ENCODE peak calls at places on chromosomes 16 and 17, in six cellular contexts. V is iris pigment epithelial cell, F is left lobe of liver, E is astrocyte of the spinal cord, J is midbrain, C is fibroblast of pulmonary artery. H is an unnamed sample.
A peak's percentile ranks its signal among the peaks of the same experiment; 100 is the strongest.

GRCh38 chr17:55161935-55162555 is 102.7 kb upstream of the HLF start:
- DNase-seq in C (peak; percentile 72), E (peak; percentile 89), F (no peak), V (peak; percentile 93), J (no peak), H (no peak)

GRCh38 chr16:22092143-22092933 is at the start of gene VWA3A:
- DNase-seq in C (peak; percentile 56), V (peak; percentile 46), J (peak; percentile 16), F (no peak), E (peak; percentile 72), H (no peak)

GRCh38 chr16:74480150-74481029 is 59.1 kb upstream of the CLEC18B start:
- DNase-seq in C (peak; percentile 31), F (no peak), V (peak; percentile 62), E (peak; percentile 17), J (no peak), H (no peak)

GRCh38 chr16:85947511-85948509 is 48.8 kb downstream of the IRF8 start:
- DNase-seq in F (no peak), V (no peak), C (no peak), J (no peak), E (no peak), H (no peak)

GRCh38 chr17:29612404-29613370 is 10.0 kb downstream of the CORO6 start:
- DNase-seq in E (no peak), F (no peak), C (no peak), J (no peak), V (no peak), H (no peak)

GRCh38 chr16:27256861-27257260 is 11.7 kb downstream of the NSMCE1 start:
- DNase-seq in J (no peak), C (no peak), V (no peak), F (peak; percentile 33), E (no peak), H (no peak)

GRCh38 chr17:36592316-36592710 is 634 bp downstream of the DHRS11 start:
- DNase-seq in J (no peak), C (no peak), V (peak; percentile 15), F (peak; percentile 47), E (no peak), H (no peak)

GRCh38 chr16:28883221-28883996 is 5.1 kb downstream of the ATP2A1 start:
- DNase-seq in V (no peak), F (no peak), J (no peak), E (no peak), C (no peak), H (no peak)

GRCh38 chr16:81715358-81716196 is 63.5 kb upstream of the PLCG2 start:
- DNase-seq in F (no peak), E (peak; percentile 19), V (no peak), C (no peak), J (no peak), H (no peak)

GRCh38 chr17:20300399-20301037 is 166.8 kb downstream of the LGALS9B start:
- DNase-seq in J (peak; percentile 33), V (peak; percentile 39), F (no peak), C (peak; percentile 35), E (peak; percentile 87), H (no peak)

GRCh38 chr16:4911831-4912422 is 25.0 kb downstream of the PPL start:
- DNase-seq in E (no peak), J (no peak), C (peak; percentile 41), V (peak; percentile 31), F (no peak), H (no peak)

GRCh38 chr16:76946879-76947278 is 244.1 kb upstream of the MON1B start:
- DNase-seq in F (no peak), V (peak; percentile 94), J (no peak), E (peak; percentile 64), C (peak; percentile 90), H (no peak)

GRCh38 chr17:34979650-34980352 is 511 bp upstream of the LIG3 start:
- DNase-seq in C (no peak), E (no peak), V (peak; percentile 46), J (no peak), F (no peak), H (no peak)

GRCh38 chr16:30761427-30761927 is 385 bp downstream of the CFAP119 start:
- DNase-seq in F (no peak), V (peak; percentile 30), E (peak; percentile 22), J (no peak), C (no peak), H (no peak)

GRCh38 chr16:22317001-22317530 is 19.9 kb downstream of the POLR3E start:
- DNase-seq in V (no peak), F (peak; percentile 36), J (no peak), C (no peak), E (no peak), H (no peak)

GRCh38 chr17:73600103-73600871 is 44.0 kb downstream of the SDK2 start:
- DNase-seq in E (peak; percentile 5), C (no peak), J (no peak), F (no peak), V (no peak), H (no peak)

GRCh38 chr16:89700649-89701424 is 668 bp downstream of the SPATA2L start:
- DNase-seq in C (peak; percentile 32), J (no peak), E (peak; percentile 35), V (peak; percentile 51), F (peak; percentile 82), H (no peak)

GRCh38 chr17:77317091-77317519 is 176.3 kb downstream of the SEC14L1 start:
- DNase-seq in F (no peak), J (no peak), C (no peak), E (peak; percentile 47), V (no peak), H (no peak)

GRCh38 chr17:27888945-27889344 is 4.2 kb downstream of the LYRM9 start:
- DNase-seq in E (no peak), C (peak; percentile 11), V (peak; percentile 35), J (no peak), F (no peak), H (no peak)

GRCh38 chr16:28575446-28576109 is 21.3 kb downstream of the SULT1A2 start:
- DNase-seq in J (no peak), F (no peak), C (no peak), V (no peak), E (no peak), H (no peak)

GRCh38 chr16:57261806-57262205 is 16.7 kb downstream of the ARL2BP start:
- DNase-seq in F (peak; percentile 30), V (no peak), E (no peak), J (no peak), C (no peak), H (no peak)

GRCh38 chr16:87931504-87931903 is 4.8 kb downstream of the CA5A start:
- DNase-seq in V (no peak), C (peak; percentile 92), E (peak; percentile 73), F (no peak), J (no peak), H (no peak)

GRCh38 chr16:50440991-50441390 is 72.2 kb upstream of the BRD7 start:
- DNase-seq in F (no peak), V (no peak), J (no peak), C (no peak), E (no peak), H (no peak)

GRCh38 chr17:2423271-2423670 is 22.4 kb upstream of the MNT start:
- DNase-seq in V (no peak), J (no peak), E (no peak), F (no peak), C (no peak), H (no peak)

GRCh38 chr17:57984226-57984890 is 3.7 kb downstream of the VEZF1 start:
- DNase-seq in V (peak; percentile 41), C (peak; percentile 35), E (no peak), F (no peak), J (no peak), H (no peak)

GRCh38 chr17:7613769-7614421 is 802 bp downstream of the FXR2 start:
- DNase-seq in E (peak; percentile 27), F (no peak), C (no peak), V (peak; percentile 38), J (no peak), H (no peak)

GRCh38 chr17:80803451-80804428 is 187.9 kb upstream of the CHMP6 start:
- DNase-seq in J (no peak), C (no peak), E (no peak), V (no peak), F (no peak), H (no peak)

GRCh38 chr16:66668777-66669444 is 27.6 kb downstream of the CMTM4 start:
- DNase-seq in F (no peak), J (no peak), V (peak; percentile 81), C (peak; percentile 54), E (peak; percentile 26), H (no peak)

GRCh38 chr17:27647755-27648154 is 16.8 kb downstream of the LGALS9 start:
- DNase-seq in J (no peak), V (no peak), E (no peak), C (no peak), F (no peak), H (no peak)

GRCh38 chr17:2105663-2106062 is 50.8 kb downstream of the HIC1 start:
- DNase-seq in F (no peak), C (no peak), V (no peak), J (no peak), E (no peak), H (no peak)

GRCh38 chr17:53353919-53354351 is 468.8 kb upstream of the KIF2B start:
- DNase-seq in C (no peak), E (peak; percentile 33), F (no peak), J (peak; percentile 13), V (no peak), H (peak; percentile 98)

H was measured in NCI-H1694 treated with DMSO at 0.1 percent for 48 hours.